ENCODE peak calls at places on chromosomes 2 and 18, in nine cellular contexts. V, X, P, K, Y, Z, S, L and T are unnamed samples.

GRCh38 chr2:31122133-31122532 is 16.1 kb downstream of the GALNT14 start:
- DNase-seq in V (no peak), X (no peak), P (no peak), K (no peak), Y (no peak), Z (no peak), S (no peak), L (no peak), T (no peak)

GRCh38 chr18:64851796-64852195 is 702.9 kb upstream of the LINC00305 start:
- DNase-seq in V (peak; percentile 2), X (no peak), P (no peak), K (no peak), Y (no peak), Z (no peak), S (no peak), L (no peak), T (no peak)

GRCh38 chr2:26292646-26293045 is 47.9 kb downstream of the HADHB start:
- DNase-seq in V (no peak), X (no peak), P (no peak), K (no peak), Y (no peak), Z (no peak), S (peak; percentile 53), L (no peak), T (no peak)

GRCh38 chr18:74412106-74412880 is 44.8 kb downstream of the DIPK1C start:
- DNase-seq in V (no peak), X (no peak), P (no peak), K (no peak), Y (no peak), Z (no peak), S (no peak), L (peak; percentile 83), T (no peak)

GRCh38 chr18:48707636-48708296 is 168.9 kb downstream of the CTIF start:
- DNase-seq in V (no peak), X (no peak), P (no peak), K (no peak), Y (peak; percentile 10), Z (no peak), S (no peak), L (no peak), T (no peak)

GRCh38 chr18:39359636-39360035 is 1794.0 kb upstream of the CELF4 start:
- DNase-seq in V (no peak), X (no peak), P (no peak), K (no peak), Y (no peak), Z (no peak), S (no peak), L (no peak), T (no peak)

GRCh38 chr2:128632491-128632780 is 313.8 kb upstream of the HS6ST1 start:
- DNase-seq in V (no peak), X (no peak), P (no peak), K (no peak), Y (peak; percentile 17), Z (no peak), S (no peak), L (no peak), T (no peak)

GRCh38 chr2:158772306-158773078 is 22.6 kb upstream of the DAPL1 start:
- DNase-seq in V (no peak), X (no peak), P (no peak), K (no peak), Y (no peak), Z (no peak), S (no peak), L (no peak), T (no peak)

DNA sequence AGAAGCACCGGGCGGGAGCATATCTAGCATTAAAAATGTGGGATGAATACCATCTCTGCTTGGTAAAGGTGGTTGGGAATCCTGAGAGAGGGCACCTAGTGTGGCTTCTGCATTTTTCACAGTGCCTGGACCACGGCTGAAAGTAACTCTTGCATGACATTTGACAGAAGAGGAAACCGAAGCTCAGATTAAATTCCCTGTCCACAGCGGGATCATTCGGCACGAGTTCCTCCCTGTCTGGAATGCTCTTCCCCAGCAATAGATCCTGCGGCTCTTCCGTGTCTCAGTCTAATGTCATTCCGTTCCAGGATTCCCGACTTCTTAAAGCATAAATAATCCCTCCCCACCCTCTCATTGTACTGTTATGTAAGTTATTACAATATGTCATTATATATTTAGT is 905 bp upstream of the RPS7 start:
- DNase-seq in V (no peak), X (no peak), P (no peak), K (no peak), Y (no peak), Z (no peak), S (no peak), L (no peak), T (no peak)
- H3K4me3 ChIP-seq in V (peak overlapping the region; percentile 91), X (no peak overlapping the region), P (no peak overlapping the region), K (no peak overlapping the region), Y (peak overlapping the region; percentile 85), Z (no peak overlapping the region), S (no peak overlapping the region), L (no peak overlapping the region), T (no peak overlapping the region)

GRCh38 chr18:501406-501714 is 859 bp upstream of the COLEC12 start:
- DNase-seq in V (no peak), X (no peak), P (no peak), K (no peak), Y (no peak), Z (no peak), S (no peak), L (no peak), T (no peak)

GRCh38 chr18:498901-499300 is 1.6 kb downstream of the COLEC12 start:
- DNase-seq in V (no peak), X (no peak), P (no peak), K (no peak), Y (no peak), Z (no peak), S (no peak), L (no peak), T (no peak)

GRCh38 chr18:499351-500229 is 911 bp downstream of the COLEC12 start:
- DNase-seq in V (peak; percentile 19), X (no peak), P (no peak), K (no peak), Y (no peak), Z (no peak), S (peak; percentile 90), L (no peak), T (peak; percentile 66)

GRCh38 chr18:500556-501405 is at the start of gene COLEC12:
- DNase-seq in V (no peak), X (no peak), P (no peak), K (no peak), Y (peak; percentile 66), Z (peak; percentile 84), S (no peak), L (no peak), T (peak; percentile 26)

DNA sequence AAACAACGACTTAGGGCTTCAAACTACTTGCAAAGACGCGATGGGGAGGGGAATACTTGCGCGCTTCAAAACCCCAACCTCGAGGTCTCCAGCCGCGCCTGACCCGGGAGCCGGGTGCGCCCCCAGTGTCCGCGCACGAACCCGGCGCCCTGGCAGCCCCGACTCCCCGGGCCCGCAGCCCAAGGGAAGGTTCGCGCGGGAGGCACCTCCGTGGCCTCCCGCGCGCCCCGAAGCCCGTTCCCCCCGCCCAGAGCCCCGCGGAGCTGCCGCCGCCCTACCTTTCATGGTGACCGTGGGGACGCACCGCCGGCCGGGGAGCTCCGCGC is 308 bp downstream of the COLEC12 start:
- DNase-seq in V (no peak), X (no peak), P (no peak), K (no peak), Y (no peak), Z (no peak), S (no peak), L (no peak), T (no peak)
- TF ChIP-seq CTCF in V (no peak), X (no peak), P (no peak), K (no peak), Y (no peak), Z (peak; percentile 19), S (no peak), L (no peak), T (no peak)

GRCh38 chr2:233853353-233853752 is 982 bp downstream of the HJURP start:
- DNase-seq in V (peak; percentile 34), X (no peak), P (no peak), K (no peak), Y (no peak), Z (no peak), S (no peak), L (no peak), T (no peak)

GRCh38 chr2:233849607-233850271 is 4.6 kb downstream of the HJURP start:
- DNase-seq in V (peak; percentile 1), X (no peak), P (no peak), K (no peak), Y (no peak), Z (peak; percentile 64), S (no peak), L (no peak), T (no peak)

GRCh38 chr2:233850745-233851144 is 3.6 kb downstream of the HJURP start:
- DNase-seq in V (no peak), X (no peak), P (no peak), K (no peak), Y (no peak), Z (no peak), S (no peak), L (no peak), T (no peak)

GRCh38 chr2:233852056-233852455 is 2.3 kb downstream of the HJURP start:
- DNase-seq in V (peak; percentile 51), X (no peak), P (no peak), K (no peak), Y (no peak), Z (peak; percentile 65), S (no peak), L (no peak), T (no peak)

DNA sequence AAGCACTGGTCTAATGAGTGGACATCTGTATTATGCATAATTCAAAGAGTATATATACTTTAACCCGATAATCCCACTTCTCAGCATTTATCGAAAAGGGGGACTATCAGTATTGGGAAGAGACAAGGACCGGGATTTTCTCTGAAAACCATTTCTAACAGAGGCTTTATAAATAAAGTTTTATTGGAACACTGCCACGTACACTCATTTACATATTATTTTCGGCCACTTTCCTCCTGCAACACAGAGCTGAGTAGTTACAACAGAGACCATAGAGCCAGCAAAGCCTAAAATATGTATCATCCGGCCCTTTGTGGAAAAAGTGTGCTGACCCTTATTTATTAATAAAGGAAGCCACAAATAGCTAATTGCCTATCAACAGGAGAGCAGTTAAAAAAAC is 3.2 kb downstream of the HJURP start:
- DNase-seq in V (no peak), X (no peak), P (no peak), K (no peak), Y (no peak), Z (no peak), S (no peak), L (no peak), T (no peak)
- H3K27ac ChIP-seq in V (peak overlapping the region; percentile 83), X (no peak overlapping the region), P (no peak overlapping the region), K (no peak overlapping the region), Y (no peak overlapping the region), Z (no peak overlapping the region), S (no peak overlapping the region), L (no peak overlapping the region), T (no peak overlapping the region)

DNA sequence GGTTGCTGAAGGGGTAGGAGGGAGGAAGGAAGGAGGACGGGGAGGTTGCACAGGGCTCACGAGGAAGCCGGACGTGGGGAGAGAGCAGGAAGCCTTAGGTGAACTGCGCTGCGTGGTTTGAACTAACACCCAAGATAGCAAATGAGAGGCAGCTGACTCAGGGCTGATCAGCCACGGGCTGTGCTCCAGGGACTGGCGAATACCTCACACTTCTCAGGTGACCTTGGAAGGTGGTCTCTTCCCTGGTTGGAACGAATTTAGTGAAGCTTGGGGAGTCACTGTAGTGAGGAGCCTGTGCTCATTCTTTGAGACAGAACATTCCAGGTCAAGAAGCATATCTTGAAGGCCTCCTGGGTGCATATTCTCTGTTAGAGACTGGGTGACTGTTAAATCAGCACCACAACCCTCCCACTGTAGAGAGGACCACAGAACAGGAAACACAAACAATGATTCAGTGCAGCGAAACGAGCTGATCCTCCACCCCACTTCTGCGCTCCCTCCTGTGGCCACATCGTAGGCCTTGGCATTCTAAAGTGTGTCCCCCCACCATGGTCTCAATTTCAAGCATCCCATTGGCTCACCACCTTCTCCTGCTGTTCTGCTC is 33.8 kb downstream of the TOGARAM2 start:
- DNase-seq in V (no peak), X (no peak), P (no peak), K (no peak), Y (peak; percentile 79), Z (no peak), S (peak; percentile 85), L (peak; percentile 40), T (no peak)
- H3K4me3 ChIP-seq in V (no peak overlapping the region), X (peak overlapping the region; percentile 38), P (no peak overlapping the region), K (no peak overlapping the region), Y (peak overlapping the region; percentile 33), Z (no peak overlapping the region), S (no peak overlapping the region), L (no peak overlapping the region), T (no peak overlapping the region)